ENCODE peak calls at places on chromosomes 5 and 9, in four cellular contexts. Z is GM12865, A is pulmonary artery endothelial cell, H is NCI-H146. F is an unnamed sample.

GRCh38 chr9:91308144-91308543 is 53.6 kb downstream of the AUH start:
- DNase-seq in Z (no peak), A (no peak), H (no peak), F (no peak)

GRCh38 chr9:133509179-133510083 is 15.3 kb downstream of the MYMK start:
- DNase-seq in Z (no peak), A (no peak), H (peak), F (peak)

GRCh38 chr9:133686642-133687575 is 50.7 kb downstream of the DBH start:
- DNase-seq in Z (no peak), A (no peak), H (no peak), F (no peak)

GRCh38 chr9:105901514-105902109 is 207.3 kb downstream of the TMEM38B start:
- DNase-seq in Z (peak), A (no peak), H (no peak), F (peak)

GRCh38 chr9:115046786-115047185 is 71.2 kb downstream of the TNC start:
- DNase-seq in Z (no peak), A (no peak), H (no peak), F (no peak)

GRCh38 chr5:64165500-64166200 is at the start of gene RNF180:
- DNase-seq in Z (peak), A (no peak), H (peak), F (peak)

GRCh38 chr9:113583511-113584470 is 120.3 kb downstream of the RGS3 start:
- DNase-seq in Z (no peak), A (no peak), H (no peak), F (no peak)

GRCh38 chr9:114098021-114098659 is 952 bp downstream of the KIF12 start:
- DNase-seq in Z (no peak), A (no peak), H (no peak), F (no peak)

GRCh38 chr5:133393776-133394476 is 218.4 kb downstream of the FSTL4 start:
- DNase-seq in Z (no peak), A (no peak), H (no peak), F (no peak)

GRCh38 chr9:69317081-69317480 is 7.9 kb upstream of the ENTREP1 start:
- DNase-seq in Z (no peak), A (no peak), H (no peak), F (no peak)

GRCh38 chr9:121105531-121105930 is 30.8 kb downstream of the CNTRL start:
- DNase-seq in Z (no peak), A (no peak), H (no peak), F (no peak)

GRCh38 chr5:77999013-77999798 is 223.1 kb upstream of the TBCA start:
- DNase-seq in Z (no peak), A (no peak), H (no peak), F (no peak)

GRCh38 chr5:139181835-139182452 is 16.2 kb downstream of the SIL1 start:
- DNase-seq in Z (no peak), A (no peak), H (no peak), F (no peak)

GRCh38 chr5:591746-592145 is 20.4 kb upstream of the CEP72 start:
- DNase-seq in Z (no peak), A (no peak), H (peak), F (no peak)

GRCh38 chr5:170307575-170308465 is 10.2 kb upstream of the LCP2 start:
- DNase-seq in Z (peak), A (peak), H (peak), F (no peak)

GRCh38 chr9:36008774-36009300 is 27.9 kb upstream of the RECK start:
- DNase-seq in Z (peak), A (no peak), H (peak), F (peak)

GRCh38 chr5:124342027-124342471 is 404.4 kb downstream of the ZNF608 start:
- DNase-seq in Z (no peak), A (no peak), H (no peak), F (no peak)

GRCh38 chr9:130741024-130741305 is 47.4 kb downstream of the EXOSC2 start:
- DNase-seq in Z (no peak), A (no peak), H (no peak), F (no peak)

GRCh38 chr9:106111039-106111740 is 416.8 kb downstream of the TMEM38B start:
- DNase-seq in Z (no peak), A (no peak), H (no peak), F (no peak)

GRCh38 chr5:147863409-147864194 is 14.9 kb upstream of the SCGB3A2 start:
- DNase-seq in Z (no peak), A (no peak), H (no peak), F (no peak)